ENCODE peak calls at places on chromosomes 4 and X, in eight cellular contexts. One of them, this sample, is unnamed.

GRCh38 chrX:125132274-125132673 is 187.4 kb upstream of the TEX13C start:
- DNase-seq in astrocyte of the cerebellum: no peak
- DNase-seq in H7: peak; percentile 40
- DNase-seq in CD8-positive, alpha-beta memory T cell: no peak
- DNase-seq in adrenal gland: no peak
- DNase-seq in CD4-positive, alpha-beta memory T cell: no peak
- DNase-seq in breast epithelium: no peak
- DNase-seq in lower leg skin: no peak
- DNase-seq in this sample: no peak

GRCh38 chr4:123597586-123597985 is 201.0 kb downstream of the SPRY1 start:
- DNase-seq in lower leg skin: no peak
- DNase-seq in CD4-positive, alpha-beta memory T cell: no peak
- DNase-seq in breast epithelium: peak; percentile 33
- DNase-seq in adrenal gland: no peak
- DNase-seq in H7: no peak
- DNase-seq in astrocyte of the cerebellum: peak; percentile 48
- DNase-seq in CD8-positive, alpha-beta memory T cell: no peak
- DNase-seq in this sample: no peak

GRCh38 chr4:25547343-25547742 is 108.3 kb upstream of the SLC34A2 start:
- DNase-seq in H7: no peak
- DNase-seq in CD8-positive, alpha-beta memory T cell: no peak
- DNase-seq in breast epithelium: no peak
- DNase-seq in lower leg skin: no peak
- DNase-seq in adrenal gland: no peak
- DNase-seq in astrocyte of the cerebellum: no peak
- DNase-seq in CD4-positive, alpha-beta memory T cell: no peak
- DNase-seq in this sample: no peak

GRCh38 chrX:84318661-84319060 is 130.7 kb upstream of the RPS6KA6 start:
- DNase-seq in adrenal gland: no peak
- DNase-seq in astrocyte of the cerebellum: no peak
- DNase-seq in CD4-positive, alpha-beta memory T cell: no peak
- DNase-seq in CD8-positive, alpha-beta memory T cell: no peak
- DNase-seq in breast epithelium: no peak
- DNase-seq in H7: no peak
- DNase-seq in lower leg skin: no peak
- DNase-seq in this sample: no peak

GRCh38 chr4:95181446-95182306 is 367.1 kb downstream of the UNC5C start:
- DNase-seq in CD8-positive, alpha-beta memory T cell: no peak
- DNase-seq in breast epithelium: no peak
- DNase-seq in astrocyte of the cerebellum: peak; percentile 48
- DNase-seq in CD4-positive, alpha-beta memory T cell: peak; percentile 21
- DNase-seq in lower leg skin: no peak
- DNase-seq in H7: peak; percentile 64
- DNase-seq in adrenal gland: no peak
- DNase-seq in this sample: peak; percentile 56

GRCh38 chr4:89438102-89438831 is 130.7 kb upstream of the GPRIN3 start:
- DNase-seq in CD4-positive, alpha-beta memory T cell: peak; percentile 55
- DNase-seq in H7: peak; percentile 41
- DNase-seq in lower leg skin: no peak
- DNase-seq in breast epithelium: no peak
- DNase-seq in adrenal gland: peak; percentile 47
- DNase-seq in CD8-positive, alpha-beta memory T cell: peak; percentile 53
- DNase-seq in astrocyte of the cerebellum: no peak
- DNase-seq in this sample: no peak

GRCh38 chrX:21837056-21837455 is 2.4 kb upstream of the MBTPS2 start:
- DNase-seq in lower leg skin: no peak
- DNase-seq in adrenal gland: no peak
- DNase-seq in CD8-positive, alpha-beta memory T cell: no peak
- DNase-seq in breast epithelium: no peak
- DNase-seq in CD4-positive, alpha-beta memory T cell: no peak
- DNase-seq in H7: no peak
- DNase-seq in astrocyte of the cerebellum: no peak
- DNase-seq in this sample: no peak

GRCh38 chr4:100736651-100737450 is 219.0 kb upstream of the EMCN start:
- DNase-seq in breast epithelium: no peak
- DNase-seq in CD4-positive, alpha-beta memory T cell: no peak
- DNase-seq in astrocyte of the cerebellum: peak; percentile 95
- DNase-seq in CD8-positive, alpha-beta memory T cell: no peak
- DNase-seq in H7: no peak
- DNase-seq in lower leg skin: no peak
- DNase-seq in adrenal gland: no peak
- DNase-seq in this sample: no peak

GRCh38 chrX:39857780-39858179 is 240.0 kb downstream of the BCOR start:
- DNase-seq in breast epithelium: no peak
- DNase-seq in H7: no peak
- DNase-seq in CD8-positive, alpha-beta memory T cell: no peak
- DNase-seq in astrocyte of the cerebellum: no peak
- DNase-seq in adrenal gland: no peak
- DNase-seq in lower leg skin: no peak
- DNase-seq in CD4-positive, alpha-beta memory T cell: no peak
- DNase-seq in this sample: no peak

GRCh38 chrX:154914052-154914451 is 27.9 kb downstream of the F8A1 start:
- DNase-seq in lower leg skin: no peak
- DNase-seq in adrenal gland: no peak
- DNase-seq in breast epithelium: no peak
- DNase-seq in astrocyte of the cerebellum: no peak
- DNase-seq in CD4-positive, alpha-beta memory T cell: no peak
- DNase-seq in H7: no peak
- DNase-seq in CD8-positive, alpha-beta memory T cell: no peak
- DNase-seq in this sample: no peak

GRCh38 chrX:13452283-13452682 is 117.1 kb upstream of the EGFL6 start:
- DNase-seq in breast epithelium: no peak
- DNase-seq in H7: no peak
- DNase-seq in astrocyte of the cerebellum: no peak
- DNase-seq in CD8-positive, alpha-beta memory T cell: no peak
- DNase-seq in lower leg skin: no peak
- DNase-seq in adrenal gland: no peak
- DNase-seq in CD4-positive, alpha-beta memory T cell: no peak
- DNase-seq in this sample: no peak

GRCh38 chr4:180407273-180407885 is 1835.8 kb upstream of the TENM3 start:
- DNase-seq in lower leg skin: no peak
- DNase-seq in CD8-positive, alpha-beta memory T cell: no peak
- DNase-seq in H7: no peak
- DNase-seq in breast epithelium: no peak
- DNase-seq in astrocyte of the cerebellum: no peak
- DNase-seq in CD4-positive, alpha-beta memory T cell: no peak
- DNase-seq in adrenal gland: no peak
- DNase-seq in this sample: no peak

GRCh38 chr4:1379801-1380331 is 26.4 kb downstream of the NKX1-1 start:
- DNase-seq in adrenal gland: no peak
- DNase-seq in H7: no peak
- DNase-seq in lower leg skin: peak; percentile 83
- DNase-seq in astrocyte of the cerebellum: no peak
- DNase-seq in breast epithelium: no peak
- DNase-seq in CD4-positive, alpha-beta memory T cell: no peak
- DNase-seq in CD8-positive, alpha-beta memory T cell: peak; percentile 33
- DNase-seq in this sample: no peak

GRCh38 chr4:15470149-15470520 is 453 bp downstream of the CC2D2A start:
- DNase-seq in breast epithelium: no peak
- DNase-seq in astrocyte of the cerebellum: no peak
- DNase-seq in H7: no peak
- DNase-seq in CD4-positive, alpha-beta memory T cell: no peak
- DNase-seq in lower leg skin: no peak
- DNase-seq in CD8-positive, alpha-beta memory T cell: no peak
- DNase-seq in adrenal gland: no peak
- DNase-seq in this sample: no peak
- H3K4me3 ChIP-seq in breast epithelium: peak overlapping the region; percentile 66
- H3K4me3 ChIP-seq in astrocyte of the cerebellum: peak overlapping the region; percentile 49
- H3K4me3 ChIP-seq in H7: peak overlapping the region; percentile 29
- H3K4me3 ChIP-seq in CD4-positive, alpha-beta memory T cell: no peak overlapping the region
- H3K4me3 ChIP-seq in lower leg skin: peak overlapping the region; percentile 2
- H3K4me3 ChIP-seq in CD8-positive, alpha-beta memory T cell: no peak overlapping the region
- H3K4me3 ChIP-seq in adrenal gland: peak overlapping the region; percentile 84
- H3K4me3 ChIP-seq in this sample: peak overlapping the region; percentile 51

GRCh38 chrX:118496763-118497079 is 1.1 kb downstream of the DOCK11 start:
- DNase-seq in CD8-positive, alpha-beta memory T cell: no peak
- DNase-seq in lower leg skin: no peak
- DNase-seq in adrenal gland: no peak
- DNase-seq in H7: peak; percentile 54
- DNase-seq in breast epithelium: no peak
- DNase-seq in astrocyte of the cerebellum: no peak
- DNase-seq in CD4-positive, alpha-beta memory T cell: no peak
- DNase-seq in this sample: no peak
- H3K4me3 ChIP-seq in CD8-positive, alpha-beta memory T cell: peak overlapping the region; percentile 84
- H3K4me3 ChIP-seq in lower leg skin: peak overlapping the region; percentile 55
- H3K4me3 ChIP-seq in adrenal gland: peak overlapping the region; percentile 74
- H3K4me3 ChIP-seq in H7: peak overlapping the region; percentile 74
- H3K4me3 ChIP-seq in breast epithelium: peak overlapping the region; percentile 87
- H3K4me3 ChIP-seq in astrocyte of the cerebellum: peak overlapping the region; percentile 59
- H3K4me3 ChIP-seq in CD4-positive, alpha-beta memory T cell: peak overlapping the region; percentile 83
- H3K4me3 ChIP-seq in this sample: peak overlapping the region; percentile 59

GRCh38 chr4:76305971-76306881 is at the start of gene STBD1:
- DNase-seq in H7: peak; percentile 93
- DNase-seq in CD8-positive, alpha-beta memory T cell: no peak
- DNase-seq in lower leg skin: peak; percentile 90
- DNase-seq in breast epithelium: peak; percentile 22
- DNase-seq in astrocyte of the cerebellum: no peak
- DNase-seq in CD4-positive, alpha-beta memory T cell: peak; percentile 32
- DNase-seq in adrenal gland: peak; percentile 78
- DNase-seq in this sample: no peak

GRCh38 chr4:76307670-76308014 is 1.1 kb downstream of the STBD1 start:
- DNase-seq in CD4-positive, alpha-beta memory T cell: no peak
- DNase-seq in lower leg skin: no peak
- DNase-seq in adrenal gland: no peak
- DNase-seq in H7: no peak
- DNase-seq in breast epithelium: no peak
- DNase-seq in astrocyte of the cerebellum: no peak
- DNase-seq in CD8-positive, alpha-beta memory T cell: no peak
- DNase-seq in this sample: no peak

GRCh38 chr4:76302856-76303438 is 3.6 kb upstream of the STBD1 start:
- DNase-seq in CD8-positive, alpha-beta memory T cell: no peak
- DNase-seq in adrenal gland: no peak
- DNase-seq in breast epithelium: no peak
- DNase-seq in CD4-positive, alpha-beta memory T cell: no peak
- DNase-seq in H7: no peak
- DNase-seq in astrocyte of the cerebellum: no peak
- DNase-seq in lower leg skin: no peak
- DNase-seq in this sample: no peak

GRCh38 chr4:76306882-76307669 is 543 bp downstream of the STBD1 start:
- DNase-seq in breast epithelium: no peak
- DNase-seq in CD8-positive, alpha-beta memory T cell: no peak
- DNase-seq in adrenal gland: peak; percentile 64
- DNase-seq in lower leg skin: peak; percentile 91
- DNase-seq in H7: peak; percentile 87
- DNase-seq in astrocyte of the cerebellum: no peak
- DNase-seq in CD4-positive, alpha-beta memory T cell: peak; percentile 8
- DNase-seq in this sample: peak; percentile 61

GRCh38 chr4:76305033-76305687 is 1.4 kb upstream of the STBD1 start:
- DNase-seq in lower leg skin: no peak
- DNase-seq in astrocyte of the cerebellum: no peak
- DNase-seq in adrenal gland: no peak
- DNase-seq in CD4-positive, alpha-beta memory T cell: peak; percentile 14
- DNase-seq in breast epithelium: no peak
- DNase-seq in CD8-positive, alpha-beta memory T cell: no peak
- DNase-seq in H7: no peak
- DNase-seq in this sample: no peak
- H3K4me3 ChIP-seq in lower leg skin: no peak overlapping the region
- H3K4me3 ChIP-seq in astrocyte of the cerebellum: peak overlapping the region; percentile 72
- H3K4me3 ChIP-seq in adrenal gland: peak overlapping the region; percentile 87
- H3K4me3 ChIP-seq in CD4-positive, alpha-beta memory T cell: peak overlapping the region; percentile 68
- H3K4me3 ChIP-seq in breast epithelium: peak overlapping the region; percentile 93
- H3K4me3 ChIP-seq in CD8-positive, alpha-beta memory T cell: peak overlapping the region; percentile 51
- H3K4me3 ChIP-seq in H7: no peak overlapping the region
- H3K4me3 ChIP-seq in this sample: peak overlapping the region; percentile 80

DNA sequence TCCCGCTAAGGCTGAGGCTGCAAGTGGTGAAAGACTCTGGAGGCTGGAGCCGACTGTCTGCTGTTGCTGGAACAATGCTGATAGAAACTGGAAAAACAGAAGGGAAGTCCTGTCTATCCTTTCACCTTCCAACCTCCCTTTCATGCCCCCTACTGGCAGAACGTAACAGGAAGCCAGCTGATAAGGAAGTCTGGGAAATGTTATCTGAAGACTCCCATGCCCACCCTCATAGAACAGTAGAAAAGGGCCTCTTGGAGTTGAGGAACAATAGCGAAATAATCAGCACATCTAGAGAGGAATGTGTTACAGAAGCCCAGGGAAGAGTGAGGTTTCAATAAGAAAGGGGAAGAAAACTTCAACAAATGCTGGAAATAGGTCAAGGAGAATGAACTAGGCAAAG is 117.1 kb upstream of the DKK2 start:
- DNase-seq in astrocyte of the cerebellum: no peak
- DNase-seq in breast epithelium: no peak
- DNase-seq in CD4-positive, alpha-beta memory T cell: no peak
- DNase-seq in CD8-positive, alpha-beta memory T cell: no peak
- DNase-seq in H7: peak; percentile 12
- DNase-seq in lower leg skin: no peak
- DNase-seq in adrenal gland: no peak
- DNase-seq in this sample: no peak
- H3K4me3 ChIP-seq in astrocyte of the cerebellum: no peak overlapping the region
- H3K4me3 ChIP-seq in breast epithelium: no peak overlapping the region
- H3K4me3 ChIP-seq in CD4-positive, alpha-beta memory T cell: no peak overlapping the region
- H3K4me3 ChIP-seq in CD8-positive, alpha-beta memory T cell: no peak overlapping the region
- H3K4me3 ChIP-seq in H7: no peak overlapping the region
- H3K4me3 ChIP-seq in lower leg skin: no peak overlapping the region
- H3K4me3 ChIP-seq in adrenal gland: no peak overlapping the region
- H3K4me3 ChIP-seq in this sample: no peak overlapping the region

GRCh38 chr4:78059524-78059889 is 2.4 kb downstream of the FRAS1 start:
- DNase-seq in lower leg skin: no peak
- DNase-seq in astrocyte of the cerebellum: peak; percentile 42
- DNase-seq in CD4-positive, alpha-beta memory T cell: no peak
- DNase-seq in breast epithelium: peak; percentile 21
- DNase-seq in adrenal gland: peak; percentile 24
- DNase-seq in H7: peak; percentile 75
- DNase-seq in CD8-positive, alpha-beta memory T cell: no peak
- DNase-seq in this sample: peak; percentile 11
- H3K4me3 ChIP-seq in lower leg skin: no peak overlapping the region
- H3K4me3 ChIP-seq in astrocyte of the cerebellum: peak overlapping the region; percentile 74
- H3K4me3 ChIP-seq in CD4-positive, alpha-beta memory T cell: no peak overlapping the region
- H3K4me3 ChIP-seq in breast epithelium: peak overlapping the region; percentile 83
- H3K4me3 ChIP-seq in adrenal gland: peak overlapping the region; percentile 47
- H3K4me3 ChIP-seq in H7: peak overlapping the region; percentile 73
- H3K4me3 ChIP-seq in CD8-positive, alpha-beta memory T cell: no peak overlapping the region
- H3K4me3 ChIP-seq in this sample: peak overlapping the region; percentile 73

GRCh38 chrX:16199343-16199742 is 32.1 kb downstream of the MAGEB17 start:
- DNase-seq in CD4-positive, alpha-beta memory T cell: no peak
- DNase-seq in astrocyte of the cerebellum: no peak
- DNase-seq in adrenal gland: no peak
- DNase-seq in CD8-positive, alpha-beta memory T cell: no peak
- DNase-seq in breast epithelium: no peak
- DNase-seq in lower leg skin: no peak
- DNase-seq in H7: no peak
- DNase-seq in this sample: no peak
- H3K4me3 ChIP-seq in CD4-positive, alpha-beta memory T cell: no peak overlapping the region
- H3K4me3 ChIP-seq in astrocyte of the cerebellum: no peak overlapping the region
- H3K4me3 ChIP-seq in adrenal gland: no peak overlapping the region
- H3K4me3 ChIP-seq in CD8-positive, alpha-beta memory T cell: no peak overlapping the region
- H3K4me3 ChIP-seq in breast epithelium: no peak overlapping the region
- H3K4me3 ChIP-seq in lower leg skin: no peak overlapping the region
- H3K4me3 ChIP-seq in H7: no peak overlapping the region
- H3K4me3 ChIP-seq in this sample: no peak overlapping the region

This sample was measured in dorsolateral prefrontal cortex.